ENCODE peak calls at places on chromosome 17, in eight cellular contexts. E, O, P, L, S, X, Y and J are unnamed samples.
A peak's percentile ranks its signal among the peaks of the same experiment; 100 is the strongest.

GRCh38 chr17:28347261-28347891 is 10.0 kb downstream of the POLDIP2 start:
- DNase-seq in E (peak; percentile 69), O (peak; percentile 60), P (peak; percentile 81), L (peak; percentile 94), S (peak; percentile 85), X (peak; percentile 94), Y (no peak), J (peak; percentile 93)

GRCh38 chr17:66673668-66674276 is 161.1 kb upstream of the CACNG5 start:
- DNase-seq in E (peak; percentile 59), O (no peak), P (no peak), L (peak; percentile 87), S (peak; percentile 71), X (peak; percentile 75), Y (no peak), J (peak; percentile 73)

GRCh38 chr17:40560592-40561293 is 4.5 kb downstream of the CCR7 start:
- DNase-seq in E (no peak), O (peak; percentile 48), P (peak; percentile 85), L (peak; percentile 28), S (peak; percentile 76), X (peak; percentile 77), Y (peak; percentile 91), J (peak; percentile 89)

GRCh38 chr17:56290486-56291118 is 137.3 kb downstream of the ANKFN1 start:
- DNase-seq in E (no peak), O (no peak), P (no peak), L (peak; percentile 8), S (peak; percentile 4), X (no peak), Y (no peak), J (peak; percentile 38)

GRCh38 chr17:78609198-78609597 is 32.0 kb upstream of the DNAH17 start:
- DNase-seq in E (peak; percentile 20), O (no peak), P (peak; percentile 33), L (no peak), S (no peak), X (no peak), Y (no peak), J (no peak)

GRCh38 chr17:74128456-74128855 is 75.0 kb upstream of the RPL38 start:
- DNase-seq in E (no peak), O (peak; percentile 19), P (peak; percentile 29), L (no peak), S (no peak), X (no peak), Y (no peak), J (no peak)

GRCh38 chr17:78185981-78186688 is 717 bp downstream of the TK1 start:
- DNase-seq in E (no peak), O (peak; percentile 73), P (no peak), L (peak; percentile 34), S (no peak), X (no peak), Y (no peak), J (no peak)

GRCh38 chr17:50149425-50150353 is 788 bp downstream of the PPP1R9B start:
- DNase-seq in E (no peak), O (peak; percentile 86), P (peak; percentile 89), L (peak; percentile 80), S (peak; percentile 49), X (peak; percentile 64), Y (peak; percentile 73), J (no peak)

GRCh38 chr17:59783221-59784016 is 76.0 kb downstream of the VMP1 start:
- DNase-seq in E (no peak), O (no peak), P (no peak), L (peak; percentile 47), S (peak; percentile 64), X (peak; percentile 67), Y (no peak), J (peak; percentile 85)

GRCh38 chr17:61000911-61001310 is 323.3 kb downstream of the BCAS3 start:
- DNase-seq in E (no peak), O (no peak), P (no peak), L (peak; percentile 83), S (peak; percentile 88), X (peak; percentile 64), Y (no peak), J (peak; percentile 43)

GRCh38 chr17:74831442-74832146 is 28.1 kb downstream of the GRIN2C start:
- DNase-seq in E (no peak), O (no peak), P (no peak), L (no peak), S (no peak), X (no peak), Y (no peak), J (no peak)

GRCh38 chr17:81488276-81488860 is 24.2 kb downstream of the ACTG1 start:
- DNase-seq in E (no peak), O (no peak), P (no peak), L (no peak), S (no peak), X (no peak), Y (no peak), J (no peak)

GRCh38 chr17:5823219-5823618 is 238.9 kb upstream of the NLRP1 start:
- DNase-seq in E (no peak), O (no peak), P (no peak), L (no peak), S (no peak), X (no peak), Y (no peak), J (no peak)

GRCh38 chr17:43814714-43815113 is 18.2 kb downstream of the MPP3 start:
- DNase-seq in E (no peak), O (no peak), P (no peak), L (peak; percentile 80), S (peak; percentile 77), X (peak; percentile 80), Y (no peak), J (peak; percentile 71)

GRCh38 chr17:80694992-80695912 is 150.6 kb downstream of the RPTOR start:
- DNase-seq in E (no peak), O (no peak), P (peak; percentile 83), L (no peak), S (no peak), X (no peak), Y (no peak), J (no peak)

DNA sequence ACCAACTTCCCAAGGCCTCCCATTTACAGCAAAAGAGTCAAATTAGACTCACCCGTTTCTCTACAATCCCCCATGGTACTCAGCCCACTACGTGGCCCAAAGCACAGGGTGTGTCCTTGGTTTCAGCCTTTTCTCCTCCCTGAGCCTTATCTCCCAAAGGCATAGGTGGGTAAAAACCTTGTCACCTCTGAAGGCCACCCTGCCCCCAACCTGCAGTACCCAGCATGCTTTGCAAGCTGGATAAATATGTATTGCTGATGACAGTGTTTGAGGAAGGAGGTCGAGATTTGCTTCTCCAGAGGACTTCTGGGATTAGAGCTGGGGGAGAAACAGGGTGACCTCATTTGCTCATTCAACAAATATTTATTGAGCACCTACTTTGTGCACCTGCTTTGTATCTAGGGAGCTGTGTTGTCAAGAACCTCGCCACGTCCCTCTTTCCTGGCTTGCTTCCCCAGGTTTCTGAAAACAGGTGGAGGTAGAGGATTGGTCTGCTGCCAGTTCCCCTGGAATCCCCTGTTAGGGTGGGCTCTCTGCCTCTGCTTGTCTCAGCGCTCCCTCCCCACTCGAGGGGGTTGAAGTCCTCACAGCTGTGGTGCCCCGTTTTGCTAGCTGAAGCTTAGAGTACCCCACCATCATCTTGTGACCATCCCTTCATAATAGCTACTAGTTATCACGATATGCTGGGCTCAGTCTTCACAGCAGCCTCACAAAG is 3.0 kb downstream of the LASP1 start:
- DNase-seq in E (no peak), O (no peak), P (no peak), L (no peak), S (no peak), X (no peak), Y (no peak), J (no peak)
- H3K4me3 ChIP-seq in E (no peak overlapping the region), O (peak overlapping the region; percentile 86), P (peak overlapping the region; percentile 94), L (peak overlapping the region; percentile 99), S (peak overlapping the region; percentile 94), X (no peak overlapping the region), Y (peak overlapping the region; percentile 98), J (no peak overlapping the region)

GRCh38 chr17:39270923-39271322 is 45.2 kb upstream of the STAC2 start:
- DNase-seq in E (no peak), O (no peak), P (no peak), L (peak; percentile 86), S (peak; percentile 92), X (peak; percentile 80), Y (peak; percentile 9), J (peak; percentile 46)
- TF ChIP-seq CTCF in E (no peak), O (peak; percentile 30), P (peak; percentile 19), L (peak; percentile 68), S (peak; percentile 76), X (peak; percentile 63), Y (peak; percentile 27), J (peak; percentile 57)

GRCh38 chr17:68903294-68903693 is 51.9 kb downstream of the ABCA8 start:
- DNase-seq in E (no peak), O (no peak), P (no peak), L (no peak), S (no peak), X (no peak), Y (no peak), J (no peak)
- H3K4me3 ChIP-seq in E (no peak overlapping the region), O (no peak overlapping the region), P (no peak overlapping the region), L (no peak overlapping the region), S (no peak overlapping the region), X (no peak overlapping the region), Y (no peak overlapping the region), J (no peak overlapping the region)

GRCh38 chr17:19677736-19678379 is 29.3 kb downstream of the ALDH3A2 start:
- DNase-seq in E (no peak), O (no peak), P (no peak), L (no peak), S (no peak), X (no peak), Y (no peak), J (no peak)

GRCh38 chr17:19670906-19671305 is 22.4 kb downstream of the ALDH3A2 start:
- DNase-seq in E (no peak), O (no peak), P (no peak), L (no peak), S (no peak), X (no peak), Y (no peak), J (no peak)

GRCh38 chr17:19671433-19671832 is 22.9 kb downstream of the ALDH3A2 start:
- DNase-seq in E (no peak), O (no peak), P (no peak), L (peak; percentile 41), S (no peak), X (no peak), Y (no peak), J (no peak)

GRCh38 chr17:19676901-19677300 is 28.4 kb downstream of the ALDH3A2 start:
- DNase-seq in E (no peak), O (no peak), P (no peak), L (no peak), S (no peak), X (no peak), Y (no peak), J (no peak)

DNA sequence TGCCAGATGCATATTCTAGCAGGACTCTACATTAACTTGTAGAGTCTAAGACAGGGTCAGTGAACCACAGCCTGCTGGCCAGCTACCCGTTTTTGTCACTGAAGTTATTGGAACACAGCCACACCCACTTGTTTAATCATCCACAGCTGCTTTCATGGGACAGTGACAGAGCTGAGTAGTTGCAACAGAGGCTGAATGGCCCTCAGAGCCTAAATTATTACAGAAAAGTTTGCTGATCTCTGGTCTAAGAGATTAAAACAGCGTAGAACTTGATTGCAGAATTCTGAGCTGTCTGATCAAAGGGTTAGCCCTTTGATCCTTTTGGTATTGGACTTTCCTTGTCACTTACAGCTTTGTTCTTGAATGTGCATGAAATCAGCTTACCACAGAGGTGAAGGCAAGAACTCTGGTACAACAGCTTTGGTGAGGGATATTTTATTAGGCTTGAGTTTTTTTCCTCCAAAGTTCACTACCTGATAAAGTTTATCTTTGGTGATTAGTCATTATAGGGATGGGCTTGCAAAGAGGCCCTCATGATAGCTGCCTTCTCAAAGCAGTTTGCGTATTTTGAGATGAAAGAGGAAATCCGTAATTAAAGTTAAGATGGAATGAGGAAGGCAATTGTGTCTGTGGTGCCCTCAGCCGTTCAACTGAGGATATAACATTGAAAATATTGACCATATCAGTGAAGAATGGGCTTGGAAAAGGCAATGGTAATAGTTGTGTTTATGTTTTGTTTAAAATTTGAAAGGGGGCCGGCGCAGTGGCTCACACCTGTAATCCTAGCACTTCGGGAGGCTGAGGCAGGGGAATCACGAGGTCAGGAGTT is 23.7 kb downstream of the ALDH3A2 start:
- DNase-seq in E (no peak), O (no peak), P (peak; percentile 72), L (peak; percentile 69), S (peak; percentile 25), X (no peak), Y (no peak), J (no peak)
- TF ChIP-seq CTCF in E (no peak), O (no peak), P (peak; percentile 4), L (peak; percentile 17), S (no peak), X (peak; percentile 34), Y (no peak), J (no peak)